ENCODE peak calls at places on chromosomes 2 and 18, in seven cellular contexts. One of them, this sample, is unnamed.

GRCh38 chr2:198252472-198252871 is 448.1 kb downstream of the PLCL1 start:
- DNase-seq in Karpas-422: no peak
- DNase-seq in GM23338: no peak
- DNase-seq in mesendoderm: no peak
- DNase-seq in Kasumi-1: no peak
- DNase-seq in ACHN: no peak
- DNase-seq in nucleus accumbens: no peak
- DNase-seq in this sample: no peak

GRCh38 chr18:58556333-58557012 is 72.4 kb downstream of the ALPK2 start:
- DNase-seq in mesendoderm: peak
- DNase-seq in Kasumi-1: no peak
- DNase-seq in ACHN: no peak
- DNase-seq in GM23338: no peak
- DNase-seq in nucleus accumbens: no peak
- DNase-seq in Karpas-422: no peak
- DNase-seq in this sample: no peak

GRCh38 chr2:109644571-109645275 is 30.6 kb downstream of the SOWAHC start:
- DNase-seq in Karpas-422: no peak
- DNase-seq in nucleus accumbens: no peak
- DNase-seq in GM23338: peak
- DNase-seq in mesendoderm: peak
- DNase-seq in ACHN: no peak
- DNase-seq in Kasumi-1: peak
- DNase-seq in this sample: no peak

GRCh38 chr18:12154356-12154755 is 60.7 kb downstream of the ANKRD62 start:
- DNase-seq in GM23338: no peak
- DNase-seq in mesendoderm: no peak
- DNase-seq in nucleus accumbens: no peak
- DNase-seq in Kasumi-1: peak
- DNase-seq in ACHN: no peak
- DNase-seq in Karpas-422: no peak
- DNase-seq in this sample: no peak

GRCh38 chr2:86485103-86485502 is 43.9 kb downstream of the KDM3A start:
- DNase-seq in Karpas-422: no peak
- DNase-seq in mesendoderm: no peak
- DNase-seq in GM23338: no peak
- DNase-seq in ACHN: no peak
- DNase-seq in nucleus accumbens: no peak
- DNase-seq in Kasumi-1: no peak
- DNase-seq in this sample: no peak

GRCh38 chr2:16245481-16246054 is 305.2 kb downstream of the MYCN start:
- DNase-seq in mesendoderm: no peak
- DNase-seq in ACHN: no peak
- DNase-seq in Kasumi-1: no peak
- DNase-seq in Karpas-422: no peak
- DNase-seq in nucleus accumbens: no peak
- DNase-seq in GM23338: no peak
- DNase-seq in this sample: no peak

GRCh38 chr2:15058628-15059157 is 426.2 kb downstream of the LRATD1 start:
- DNase-seq in ACHN: no peak
- DNase-seq in Karpas-422: peak
- DNase-seq in mesendoderm: no peak
- DNase-seq in Kasumi-1: no peak
- DNase-seq in nucleus accumbens: no peak
- DNase-seq in GM23338: no peak
- DNase-seq in this sample: no peak

GRCh38 chr2:156657809-156658208 is 221.6 kb downstream of the GPD2 start:
- DNase-seq in ACHN: no peak
- DNase-seq in nucleus accumbens: no peak
- DNase-seq in GM23338: no peak
- DNase-seq in Kasumi-1: peak
- DNase-seq in Karpas-422: no peak
- DNase-seq in mesendoderm: no peak
- DNase-seq in this sample: no peak

GRCh38 chr2:19362094-19362649 is 3.7 kb upstream of the OSR1 start:
- DNase-seq in Kasumi-1: peak
- DNase-seq in Karpas-422: no peak
- DNase-seq in ACHN: peak
- DNase-seq in mesendoderm: peak
- DNase-seq in nucleus accumbens: no peak
- DNase-seq in GM23338: no peak
- DNase-seq in this sample: no peak

GRCh38 chr2:228227466-228227865 is 46.0 kb upstream of the SPHKAP start:
- DNase-seq in GM23338: no peak
- DNase-seq in nucleus accumbens: no peak
- DNase-seq in ACHN: no peak
- DNase-seq in Karpas-422: no peak
- DNase-seq in Kasumi-1: no peak
- DNase-seq in mesendoderm: no peak
- DNase-seq in this sample: no peak

GRCh38 chr2:215171826-215172225 is 33.4 kb upstream of the ABCA12 start:
- DNase-seq in Karpas-422: no peak
- DNase-seq in nucleus accumbens: no peak
- DNase-seq in mesendoderm: no peak
- DNase-seq in ACHN: no peak
- DNase-seq in Kasumi-1: no peak
- DNase-seq in GM23338: no peak
- DNase-seq in this sample: no peak

GRCh38 chr2:241640165-241640795 is 2.8 kb downstream of the ATG4B start:
- DNase-seq in Karpas-422: no peak
- DNase-seq in nucleus accumbens: no peak
- DNase-seq in ACHN: no peak
- DNase-seq in GM23338: no peak
- DNase-seq in Kasumi-1: no peak
- DNase-seq in mesendoderm: no peak
- DNase-seq in this sample: no peak

GRCh38 chr18:79727211-79727610 is 47.6 kb downstream of the CTDP1 start:
- DNase-seq in Kasumi-1: no peak
- DNase-seq in mesendoderm: no peak
- DNase-seq in ACHN: no peak
- DNase-seq in GM23338: no peak
- DNase-seq in Karpas-422: no peak
- DNase-seq in nucleus accumbens: no peak
- DNase-seq in this sample: no peak

GRCh38 chr18:40877096-40877495 is 1077.9 kb upstream of the PIK3C3 start:
- DNase-seq in Kasumi-1: no peak
- DNase-seq in GM23338: no peak
- DNase-seq in ACHN: peak
- DNase-seq in nucleus accumbens: no peak
- DNase-seq in mesendoderm: no peak
- DNase-seq in Karpas-422: no peak
- DNase-seq in this sample: no peak

GRCh38 chr2:24210106-24210455 is 35.2 kb downstream of the FAM228A start:
- DNase-seq in mesendoderm: no peak
- DNase-seq in nucleus accumbens: no peak
- DNase-seq in Kasumi-1: no peak
- DNase-seq in GM23338: no peak
- DNase-seq in Karpas-422: no peak
- DNase-seq in ACHN: no peak
- DNase-seq in this sample: no peak

GRCh38 chr2:191206613-191207471 is 38.4 kb upstream of the MYO1B start:
- DNase-seq in nucleus accumbens: no peak
- DNase-seq in ACHN: no peak
- DNase-seq in GM23338: no peak
- DNase-seq in mesendoderm: no peak
- DNase-seq in Kasumi-1: no peak
- DNase-seq in Karpas-422: peak
- DNase-seq in this sample: no peak

GRCh38 chr2:3730646-3731045 is 27.3 kb downstream of the DCDC2C start:
- DNase-seq in GM23338: no peak
- DNase-seq in mesendoderm: no peak
- DNase-seq in ACHN: no peak
- DNase-seq in Karpas-422: no peak
- DNase-seq in Kasumi-1: no peak
- DNase-seq in nucleus accumbens: no peak
- DNase-seq in this sample: no peak

GRCh38 chr2:214481204-214481603 is 70.3 kb downstream of the VWC2L start:
- DNase-seq in mesendoderm: no peak
- DNase-seq in GM23338: no peak
- DNase-seq in ACHN: no peak
- DNase-seq in Karpas-422: no peak
- DNase-seq in nucleus accumbens: no peak
- DNase-seq in Kasumi-1: peak
- DNase-seq in this sample: no peak

GRCh38 chr2:47360937-47361336 is 42.0 kb upstream of the MSH2 start:
- DNase-seq in Karpas-422: no peak
- DNase-seq in mesendoderm: no peak
- DNase-seq in Kasumi-1: no peak
- DNase-seq in ACHN: peak
- DNase-seq in GM23338: no peak
- DNase-seq in nucleus accumbens: no peak
- DNase-seq in this sample: no peak

GRCh38 chr2:217669831-217670230 is 333.0 kb downstream of the TNS1 start:
- DNase-seq in mesendoderm: no peak
- DNase-seq in ACHN: no peak
- DNase-seq in nucleus accumbens: no peak
- DNase-seq in Kasumi-1: no peak
- DNase-seq in GM23338: no peak
- DNase-seq in Karpas-422: no peak
- DNase-seq in this sample: no peak

GRCh38 chr2:210169871-210170441 is 1.3 kb downstream of the KANSL1L start:
- DNase-seq in ACHN: peak
- DNase-seq in Kasumi-1: peak
- DNase-seq in Karpas-422: peak
- DNase-seq in GM23338: no peak
- DNase-seq in mesendoderm: no peak
- DNase-seq in nucleus accumbens: no peak
- DNase-seq in this sample: no peak

GRCh38 chr18:75635096-75635495 is 207.6 kb upstream of the SMIM21 start:
- DNase-seq in Karpas-422: no peak
- DNase-seq in GM23338: no peak
- DNase-seq in nucleus accumbens: no peak
- DNase-seq in mesendoderm: no peak
- DNase-seq in ACHN: no peak
- DNase-seq in Kasumi-1: no peak
- DNase-seq in this sample: no peak

GRCh38 chr18:77138270-77138669 is 5.7 kb upstream of the MBP start:
- DNase-seq in mesendoderm: no peak
- DNase-seq in ACHN: no peak
- DNase-seq in GM23338: no peak
- DNase-seq in Kasumi-1: no peak
- DNase-seq in Karpas-422: no peak
- DNase-seq in nucleus accumbens: no peak
- DNase-seq in this sample: no peak

GRCh38 chr2:185793532-185794073 is 55.0 kb downstream of the FSIP2 start:
- DNase-seq in Kasumi-1: no peak
- DNase-seq in ACHN: no peak
- DNase-seq in GM23338: no peak
- DNase-seq in nucleus accumbens: no peak
- DNase-seq in Karpas-422: no peak
- DNase-seq in mesendoderm: no peak
- DNase-seq in this sample: no peak

GRCh38 chr18:5295231-5295920 is at the start of gene ZBTB14:
- DNase-seq in Karpas-422: peak
- DNase-seq in ACHN: peak
- DNase-seq in GM23338: peak
- DNase-seq in nucleus accumbens: peak
- DNase-seq in Kasumi-1: peak
- DNase-seq in mesendoderm: peak
- DNase-seq in this sample: no peak

This sample was measured in GM12864.